ENCODE peak calls at places on chromosomes 5 and 9, in five cellular contexts. One of them, this sample, is unnamed.

GRCh38 chr9:126684345-126684744 is 70.6 kb downstream of the LMX1B start:
- DNase-seq in NCI-H1694: no peak
- DNase-seq in choroid plexus epithelial cell: no peak
- DNase-seq in activated CD4-positive, alpha-beta T cell treated with anti-CD3 and anti-CD28 coated beads for 24 hours: no peak
- DNase-seq in sciatic nerve: no peak
- DNase-seq in this sample: no peak

GRCh38 chr5:96973561-96974401 is 37.9 kb downstream of the LNPEP start:
- DNase-seq in NCI-H1694: no peak
- DNase-seq in choroid plexus epithelial cell: no peak
- DNase-seq in activated CD4-positive, alpha-beta T cell treated with anti-CD3 and anti-CD28 coated beads for 24 hours: no peak
- DNase-seq in sciatic nerve: no peak
- DNase-seq in this sample: no peak

GRCh38 chr9:4113711-4114110 is 186.2 kb downstream of the GLIS3 start:
- DNase-seq in NCI-H1694: no peak
- DNase-seq in choroid plexus epithelial cell: no peak
- DNase-seq in activated CD4-positive, alpha-beta T cell treated with anti-CD3 and anti-CD28 coated beads for 24 hours: no peak
- DNase-seq in sciatic nerve: no peak
- DNase-seq in this sample: no peak

GRCh38 chr9:80117031-80117430 is 545.3 kb downstream of the TLE4 start:
- DNase-seq in NCI-H1694: no peak
- DNase-seq in choroid plexus epithelial cell: no peak
- DNase-seq in activated CD4-positive, alpha-beta T cell treated with anti-CD3 and anti-CD28 coated beads for 24 hours: no peak
- DNase-seq in sciatic nerve: no peak
- DNase-seq in this sample: no peak

GRCh38 chr5:10580531-10581423 is 16.9 kb downstream of the ANKRD33B start:
- DNase-seq in NCI-H1694: no peak
- DNase-seq in choroid plexus epithelial cell: no peak
- DNase-seq in activated CD4-positive, alpha-beta T cell treated with anti-CD3 and anti-CD28 coated beads for 24 hours: no peak
- DNase-seq in sciatic nerve: no peak
- DNase-seq in this sample: no peak

GRCh38 chr5:72651109-72651508 is 143.9 kb upstream of the ZNF366 start:
- DNase-seq in NCI-H1694: no peak
- DNase-seq in choroid plexus epithelial cell: no peak
- DNase-seq in activated CD4-positive, alpha-beta T cell treated with anti-CD3 and anti-CD28 coated beads for 24 hours: no peak
- DNase-seq in sciatic nerve: no peak
- DNase-seq in this sample: no peak

GRCh38 chr5:154258531-154259217 is 68.1 kb downstream of the GALNT10 start:
- DNase-seq in NCI-H1694: no peak
- DNase-seq in choroid plexus epithelial cell: no peak
- DNase-seq in activated CD4-positive, alpha-beta T cell treated with anti-CD3 and anti-CD28 coated beads for 24 hours: no peak
- DNase-seq in sciatic nerve: no peak
- DNase-seq in this sample: no peak

GRCh38 chr5:68834486-68834885 is 259.3 kb upstream of the SLC30A5 start:
- DNase-seq in NCI-H1694: no peak
- DNase-seq in choroid plexus epithelial cell: no peak
- DNase-seq in activated CD4-positive, alpha-beta T cell treated with anti-CD3 and anti-CD28 coated beads for 24 hours: no peak
- DNase-seq in sciatic nerve: no peak
- DNase-seq in this sample: no peak

GRCh38 chr5:148394587-148395019 is 10.8 kb downstream of the FBXO38 start:
- DNase-seq in NCI-H1694: no peak
- DNase-seq in choroid plexus epithelial cell: no peak
- DNase-seq in activated CD4-positive, alpha-beta T cell treated with anti-CD3 and anti-CD28 coated beads for 24 hours: no peak
- DNase-seq in sciatic nerve: no peak
- DNase-seq in this sample: no peak

GRCh38 chr5:96752341-96753016 is 55.3 kb downstream of the ERAP1 start:
- DNase-seq in NCI-H1694: peak; percentile 87
- DNase-seq in choroid plexus epithelial cell: peak; percentile 85
- DNase-seq in activated CD4-positive, alpha-beta T cell treated with anti-CD3 and anti-CD28 coated beads for 24 hours: peak; percentile 51
- DNase-seq in sciatic nerve: no peak
- DNase-seq in this sample: no peak

GRCh38 chr5:50576686-50577256 is 89.7 kb upstream of the PARP8 start:
- DNase-seq in NCI-H1694: no peak
- DNase-seq in choroid plexus epithelial cell: no peak
- DNase-seq in activated CD4-positive, alpha-beta T cell treated with anti-CD3 and anti-CD28 coated beads for 24 hours: no peak
- DNase-seq in sciatic nerve: no peak
- DNase-seq in this sample: no peak

GRCh38 chr5:132434813-132435286 is 55.7 kb downstream of the IRF1 start:
- DNase-seq in NCI-H1694: no peak
- DNase-seq in choroid plexus epithelial cell: no peak
- DNase-seq in activated CD4-positive, alpha-beta T cell treated with anti-CD3 and anti-CD28 coated beads for 24 hours: no peak
- DNase-seq in sciatic nerve: no peak
- DNase-seq in this sample: peak; percentile 76

GRCh38 chr5:65674749-65675148 is 47.2 kb downstream of the SGTB start:
- DNase-seq in NCI-H1694: no peak
- DNase-seq in choroid plexus epithelial cell: peak; percentile 41
- DNase-seq in activated CD4-positive, alpha-beta T cell treated with anti-CD3 and anti-CD28 coated beads for 24 hours: no peak
- DNase-seq in sciatic nerve: no peak
- DNase-seq in this sample: no peak

GRCh38 chr5:150186137-150186536 is 3.7 kb upstream of the SLC6A7 start:
- DNase-seq in NCI-H1694: no peak
- DNase-seq in choroid plexus epithelial cell: no peak
- DNase-seq in activated CD4-positive, alpha-beta T cell treated with anti-CD3 and anti-CD28 coated beads for 24 hours: no peak
- DNase-seq in sciatic nerve: no peak
- DNase-seq in this sample: no peak

GRCh38 chr9:130936285-130937117 is 2.5 kb downstream of the FIBCD1 start:
- DNase-seq in NCI-H1694: peak; percentile 54
- DNase-seq in choroid plexus epithelial cell: peak; percentile 57
- DNase-seq in activated CD4-positive, alpha-beta T cell treated with anti-CD3 and anti-CD28 coated beads for 24 hours: no peak
- DNase-seq in sciatic nerve: no peak
- DNase-seq in this sample: no peak

GRCh38 chr5:460413-460700 is 17.4 kb downstream of the EXOC3 start:
- DNase-seq in NCI-H1694: no peak
- DNase-seq in choroid plexus epithelial cell: no peak
- DNase-seq in activated CD4-positive, alpha-beta T cell treated with anti-CD3 and anti-CD28 coated beads for 24 hours: no peak
- DNase-seq in sciatic nerve: no peak
- DNase-seq in this sample: no peak

GRCh38 chr5:141615991-141616715 is 2.6 kb downstream of the DIAPH1 start:
- DNase-seq in NCI-H1694: no peak
- DNase-seq in choroid plexus epithelial cell: no peak
- DNase-seq in activated CD4-positive, alpha-beta T cell treated with anti-CD3 and anti-CD28 coated beads for 24 hours: no peak
- DNase-seq in sciatic nerve: no peak
- DNase-seq in this sample: no peak

GRCh38 chr9:70145981-70146380 is 102.3 kb downstream of the MAMDC2 start:
- DNase-seq in NCI-H1694: no peak
- DNase-seq in choroid plexus epithelial cell: no peak
- DNase-seq in activated CD4-positive, alpha-beta T cell treated with anti-CD3 and anti-CD28 coated beads for 24 hours: no peak
- DNase-seq in sciatic nerve: no peak
- DNase-seq in this sample: no peak

GRCh38 chr5:154308457-154309360 is 118.2 kb downstream of the GALNT10 start:
- DNase-seq in NCI-H1694: no peak
- DNase-seq in choroid plexus epithelial cell: peak; percentile 53
- DNase-seq in activated CD4-positive, alpha-beta T cell treated with anti-CD3 and anti-CD28 coated beads for 24 hours: no peak
- DNase-seq in sciatic nerve: no peak
- DNase-seq in this sample: no peak

GRCh38 chr5:98301567-98301966 is 471.9 kb upstream of the RGMB start:
- DNase-seq in NCI-H1694: no peak
- DNase-seq in choroid plexus epithelial cell: peak; percentile 19
- DNase-seq in activated CD4-positive, alpha-beta T cell treated with anti-CD3 and anti-CD28 coated beads for 24 hours: no peak
- DNase-seq in sciatic nerve: no peak
- DNase-seq in this sample: no peak

GRCh38 chr9:16316406-16316805 is 554.1 kb downstream of the BNC2 start:
- DNase-seq in NCI-H1694: no peak
- DNase-seq in choroid plexus epithelial cell: no peak
- DNase-seq in activated CD4-positive, alpha-beta T cell treated with anti-CD3 and anti-CD28 coated beads for 24 hours: no peak
- DNase-seq in sciatic nerve: no peak
- DNase-seq in this sample: peak; percentile 57

GRCh38 chr5:91006708-91007107 is 376.4 kb downstream of the ARRDC3 start:
- DNase-seq in NCI-H1694: no peak
- DNase-seq in choroid plexus epithelial cell: no peak
- DNase-seq in activated CD4-positive, alpha-beta T cell treated with anti-CD3 and anti-CD28 coated beads for 24 hours: no peak
- DNase-seq in sciatic nerve: no peak
- DNase-seq in this sample: peak; percentile 62